ENCODE peak calls at places on chromosome 1, in nine cellular contexts. One of them, this sample, is unnamed.

GRCh38 chr1:226551299-226551698 is 2.7 kb downstream of the STUM start:
- DNase-seq in esophagus squamous epithelium: no peak
- DNase-seq in HCT116: no peak
- DNase-seq in MM.1S: no peak
- DNase-seq in mesenchymal stem cell: no peak
- DNase-seq in CD8-positive, alpha-beta T cell: no peak
- DNase-seq in fibroblast of lung: no peak
- DNase-seq in PC-9: no peak
- DNase-seq in left ventricle myocardium inferior: no peak
- DNase-seq in this sample: no peak

GRCh38 chr1:7278045-7278444 is 492.8 kb downstream of the CAMTA1 start:
- DNase-seq in esophagus squamous epithelium: no peak
- DNase-seq in HCT116: no peak
- DNase-seq in MM.1S: no peak
- DNase-seq in mesenchymal stem cell: no peak
- DNase-seq in CD8-positive, alpha-beta T cell: no peak
- DNase-seq in fibroblast of lung: no peak
- DNase-seq in PC-9: no peak
- DNase-seq in left ventricle myocardium inferior: no peak
- DNase-seq in this sample: no peak

GRCh38 chr1:209861242-209861641 is 33.5 kb downstream of the UTP25 start:
- DNase-seq in esophagus squamous epithelium: no peak
- DNase-seq in HCT116: no peak
- DNase-seq in MM.1S: no peak
- DNase-seq in mesenchymal stem cell: no peak
- DNase-seq in CD8-positive, alpha-beta T cell: no peak
- DNase-seq in fibroblast of lung: no peak
- DNase-seq in PC-9: no peak
- DNase-seq in left ventricle myocardium inferior: no peak
- DNase-seq in this sample: no peak

GRCh38 chr1:214698589-214698988 is 95.6 kb downstream of the CENPF start:
- DNase-seq in esophagus squamous epithelium: no peak
- DNase-seq in HCT116: no peak
- DNase-seq in MM.1S: no peak
- DNase-seq in mesenchymal stem cell: no peak
- DNase-seq in CD8-positive, alpha-beta T cell: no peak
- DNase-seq in fibroblast of lung: no peak
- DNase-seq in PC-9: no peak
- DNase-seq in left ventricle myocardium inferior: no peak
- DNase-seq in this sample: no peak

GRCh38 chr1:72066431-72066830 is 215.9 kb downstream of the NEGR1 start:
- DNase-seq in esophagus squamous epithelium: no peak
- DNase-seq in HCT116: no peak
- DNase-seq in MM.1S: no peak
- DNase-seq in mesenchymal stem cell: no peak
- DNase-seq in CD8-positive, alpha-beta T cell: no peak
- DNase-seq in fibroblast of lung: no peak
- DNase-seq in PC-9: no peak
- DNase-seq in left ventricle myocardium inferior: no peak
- DNase-seq in this sample: no peak

GRCh38 chr1:225447001-225447615 is 19.3 kb upstream of the LBR start:
- DNase-seq in esophagus squamous epithelium: no peak
- DNase-seq in HCT116: no peak
- DNase-seq in MM.1S: no peak
- DNase-seq in mesenchymal stem cell: no peak
- DNase-seq in CD8-positive, alpha-beta T cell: peak; percentile 23
- DNase-seq in fibroblast of lung: no peak
- DNase-seq in PC-9: no peak
- DNase-seq in left ventricle myocardium inferior: no peak
- DNase-seq in this sample: no peak

GRCh38 chr1:160924791-160925651 is 29.6 kb downstream of the ITLN2 start:
- DNase-seq in esophagus squamous epithelium: no peak
- DNase-seq in HCT116: no peak
- DNase-seq in MM.1S: no peak
- DNase-seq in mesenchymal stem cell: no peak
- DNase-seq in CD8-positive, alpha-beta T cell: no peak
- DNase-seq in fibroblast of lung: no peak
- DNase-seq in PC-9: no peak
- DNase-seq in left ventricle myocardium inferior: no peak
- DNase-seq in this sample: no peak

GRCh38 chr1:25810341-25811299 is 9.1 kb upstream of the MTFR1L start:
- DNase-seq in esophagus squamous epithelium: no peak
- DNase-seq in HCT116: no peak
- DNase-seq in MM.1S: peak; percentile 50
- DNase-seq in mesenchymal stem cell: peak; percentile 62
- DNase-seq in CD8-positive, alpha-beta T cell: peak; percentile 91
- DNase-seq in fibroblast of lung: no peak
- DNase-seq in PC-9: peak; percentile 71
- DNase-seq in left ventricle myocardium inferior: peak; percentile 73
- DNase-seq in this sample: peak; percentile 82

GRCh38 chr1:21963477-21964217 is 13.2 kb upstream of the CELA3B start:
- DNase-seq in esophagus squamous epithelium: no peak
- DNase-seq in HCT116: peak; percentile 47
- DNase-seq in MM.1S: peak; percentile 75
- DNase-seq in mesenchymal stem cell: peak; percentile 68
- DNase-seq in CD8-positive, alpha-beta T cell: peak; percentile 91
- DNase-seq in fibroblast of lung: peak; percentile 40
- DNase-seq in PC-9: peak; percentile 82
- DNase-seq in left ventricle myocardium inferior: peak; percentile 75
- DNase-seq in this sample: peak; percentile 79

GRCh38 chr1:46798820-46799219 is at the start of gene CYP4B1:
- DNase-seq in esophagus squamous epithelium: no peak
- DNase-seq in HCT116: no peak
- DNase-seq in MM.1S: no peak
- DNase-seq in mesenchymal stem cell: no peak
- DNase-seq in CD8-positive, alpha-beta T cell: no peak
- DNase-seq in fibroblast of lung: no peak
- DNase-seq in PC-9: peak; percentile 24
- DNase-seq in left ventricle myocardium inferior: peak; percentile 85
- DNase-seq in this sample: no peak

GRCh38 chr1:46587072-46587471 is 17.0 kb downstream of the MKNK1 start:
- DNase-seq in esophagus squamous epithelium: no peak
- DNase-seq in HCT116: no peak
- DNase-seq in MM.1S: no peak
- DNase-seq in mesenchymal stem cell: no peak
- DNase-seq in CD8-positive, alpha-beta T cell: no peak
- DNase-seq in fibroblast of lung: no peak
- DNase-seq in PC-9: no peak
- DNase-seq in left ventricle myocardium inferior: peak; percentile 62
- DNase-seq in this sample: no peak

GRCh38 chr1:21926814-21927530 is 10.1 kb downstream of the HSPG2 start:
- DNase-seq in esophagus squamous epithelium: no peak
- DNase-seq in HCT116: no peak
- DNase-seq in MM.1S: no peak
- DNase-seq in mesenchymal stem cell: no peak
- DNase-seq in CD8-positive, alpha-beta T cell: no peak
- DNase-seq in fibroblast of lung: peak; percentile 92
- DNase-seq in PC-9: no peak
- DNase-seq in left ventricle myocardium inferior: peak; percentile 79
- DNase-seq in this sample: no peak

GRCh38 chr1:210332719-210333398 is 4.2 kb downstream of the HHAT start:
- DNase-seq in esophagus squamous epithelium: no peak
- DNase-seq in HCT116: no peak
- DNase-seq in MM.1S: peak; percentile 99
- DNase-seq in mesenchymal stem cell: no peak
- DNase-seq in CD8-positive, alpha-beta T cell: peak; percentile 60
- DNase-seq in fibroblast of lung: peak; percentile 73
- DNase-seq in PC-9: no peak
- DNase-seq in left ventricle myocardium inferior: no peak
- DNase-seq in this sample: no peak

GRCh38 chr1:6053206-6053546 is 7.5 kb downstream of the KCNAB2 start:
- DNase-seq in esophagus squamous epithelium: no peak
- DNase-seq in HCT116: no peak
- DNase-seq in MM.1S: no peak
- DNase-seq in mesenchymal stem cell: no peak
- DNase-seq in CD8-positive, alpha-beta T cell: no peak
- DNase-seq in fibroblast of lung: no peak
- DNase-seq in PC-9: no peak
- DNase-seq in left ventricle myocardium inferior: no peak
- DNase-seq in this sample: no peak

GRCh38 chr1:67405473-67406245 is 24.5 kb downstream of the SERBP1 start:
- DNase-seq in esophagus squamous epithelium: no peak
- DNase-seq in HCT116: no peak
- DNase-seq in MM.1S: no peak
- DNase-seq in mesenchymal stem cell: no peak
- DNase-seq in CD8-positive, alpha-beta T cell: no peak
- DNase-seq in fibroblast of lung: no peak
- DNase-seq in PC-9: no peak
- DNase-seq in left ventricle myocardium inferior: no peak
- DNase-seq in this sample: no peak

GRCh38 chr1:16120411-16120810 is 35.5 kb downstream of the EPHA2 start:
- DNase-seq in esophagus squamous epithelium: no peak
- DNase-seq in HCT116: no peak
- DNase-seq in MM.1S: no peak
- DNase-seq in mesenchymal stem cell: peak; percentile 18
- DNase-seq in CD8-positive, alpha-beta T cell: no peak
- DNase-seq in fibroblast of lung: no peak
- DNase-seq in PC-9: no peak
- DNase-seq in left ventricle myocardium inferior: no peak
- DNase-seq in this sample: no peak

GRCh38 chr1:101330427-101331130 is 93.8 kb downstream of the S1PR1 start:
- DNase-seq in esophagus squamous epithelium: no peak
- DNase-seq in HCT116: no peak
- DNase-seq in MM.1S: no peak
- DNase-seq in mesenchymal stem cell: no peak
- DNase-seq in CD8-positive, alpha-beta T cell: no peak
- DNase-seq in fibroblast of lung: no peak
- DNase-seq in PC-9: no peak
- DNase-seq in left ventricle myocardium inferior: no peak
- DNase-seq in this sample: no peak

GRCh38 chr1:65260851-65261473 is 48.4 kb upstream of the DNAJC6 start:
- DNase-seq in esophagus squamous epithelium: no peak
- DNase-seq in HCT116: peak; percentile 59
- DNase-seq in MM.1S: peak; percentile 13
- DNase-seq in mesenchymal stem cell: peak; percentile 91
- DNase-seq in CD8-positive, alpha-beta T cell: no peak
- DNase-seq in fibroblast of lung: peak; percentile 63
- DNase-seq in PC-9: peak; percentile 28
- DNase-seq in left ventricle myocardium inferior: no peak
- DNase-seq in this sample: no peak

GRCh38 chr1:27525296-27526271 is 35.6 kb upstream of the WASF2 start:
- DNase-seq in esophagus squamous epithelium: no peak
- DNase-seq in HCT116: no peak
- DNase-seq in MM.1S: no peak
- DNase-seq in mesenchymal stem cell: peak; percentile 91
- DNase-seq in CD8-positive, alpha-beta T cell: peak; percentile 74
- DNase-seq in fibroblast of lung: no peak
- DNase-seq in PC-9: peak; percentile 38
- DNase-seq in left ventricle myocardium inferior: peak; percentile 89
- DNase-seq in this sample: peak; percentile 91

GRCh38 chr1:27522148-27522859 is 32.3 kb upstream of the WASF2 start:
- DNase-seq in esophagus squamous epithelium: no peak
- DNase-seq in HCT116: no peak
- DNase-seq in MM.1S: no peak
- DNase-seq in mesenchymal stem cell: no peak
- DNase-seq in CD8-positive, alpha-beta T cell: peak; percentile 81
- DNase-seq in fibroblast of lung: peak; percentile 55
- DNase-seq in PC-9: no peak
- DNase-seq in left ventricle myocardium inferior: no peak
- DNase-seq in this sample: no peak

GRCh38 chr1:27522860-27523665 is 33.1 kb upstream of the WASF2 start:
- DNase-seq in esophagus squamous epithelium: no peak
- DNase-seq in HCT116: no peak
- DNase-seq in MM.1S: no peak
- DNase-seq in mesenchymal stem cell: peak; percentile 66
- DNase-seq in CD8-positive, alpha-beta T cell: peak; percentile 77
- DNase-seq in fibroblast of lung: no peak
- DNase-seq in PC-9: no peak
- DNase-seq in left ventricle myocardium inferior: peak; percentile 59
- DNase-seq in this sample: peak; percentile 80

GRCh38 chr1:27521336-27522147 is 31.6 kb upstream of the WASF2 start:
- DNase-seq in esophagus squamous epithelium: no peak
- DNase-seq in HCT116: no peak
- DNase-seq in MM.1S: no peak
- DNase-seq in mesenchymal stem cell: no peak
- DNase-seq in CD8-positive, alpha-beta T cell: peak; percentile 82
- DNase-seq in fibroblast of lung: no peak
- DNase-seq in PC-9: no peak
- DNase-seq in left ventricle myocardium inferior: peak; percentile 63
- DNase-seq in this sample: no peak

GRCh38 chr1:27523666-27524020 is 33.7 kb upstream of the WASF2 start:
- DNase-seq in esophagus squamous epithelium: no peak
- DNase-seq in HCT116: no peak
- DNase-seq in MM.1S: no peak
- DNase-seq in mesenchymal stem cell: no peak
- DNase-seq in CD8-positive, alpha-beta T cell: no peak
- DNase-seq in fibroblast of lung: no peak
- DNase-seq in PC-9: no peak
- DNase-seq in left ventricle myocardium inferior: no peak
- DNase-seq in this sample: no peak
- H3K4me1 ChIP-seq in esophagus squamous epithelium: peaks cover 93% of the 10 kb centered on the region
- H3K4me1 ChIP-seq in HCT116: peaks cover 70% of the 10 kb centered on the region
- H3K4me1 ChIP-seq in MM.1S: peaks cover 8% of the 10 kb centered on the region
- H3K4me1 ChIP-seq in mesenchymal stem cell: peaks cover 75% of the 10 kb centered on the region
- H3K4me1 ChIP-seq in CD8-positive, alpha-beta T cell: peaks cover 72% of the 10 kb centered on the region
- H3K4me1 ChIP-seq in fibroblast of lung: peaks cover 68% of the 10 kb centered on the region
- H3K4me1 ChIP-seq in PC-9: peaks cover 3% of the 10 kb centered on the region
- H3K4me1 ChIP-seq in left ventricle myocardium inferior: peaks cover 98% of the 10 kb centered on the region
- H3K4me1 ChIP-seq in this sample: peaks cover 75% of the 10 kb centered on the region

GRCh38 chr1:29201595-29202051 is 19.9 kb upstream of the SRSF4 start:
- DNase-seq in esophagus squamous epithelium: no peak
- DNase-seq in HCT116: no peak
- DNase-seq in MM.1S: no peak
- DNase-seq in mesenchymal stem cell: no peak
- DNase-seq in CD8-positive, alpha-beta T cell: no peak
- DNase-seq in fibroblast of lung: no peak
- DNase-seq in PC-9: no peak
- DNase-seq in left ventricle myocardium inferior: no peak
- DNase-seq in this sample: no peak
- H3K27ac ChIP-seq in esophagus squamous epithelium: peak overlapping the region; percentile 89
- H3K27ac ChIP-seq in HCT116: peak overlapping the region; percentile 23
- H3K27ac ChIP-seq in MM.1S: no peak overlapping the region
- H3K27ac ChIP-seq in mesenchymal stem cell: no peak overlapping the region
- H3K27ac ChIP-seq in CD8-positive, alpha-beta T cell: no peak overlapping the region
- H3K27ac ChIP-seq in fibroblast of lung: peak overlapping the region; percentile 91
- H3K27ac ChIP-seq in PC-9: no peak overlapping the region
- H3K27ac ChIP-seq in left ventricle myocardium inferior: peak overlapping the region; percentile 83
- H3K27ac ChIP-seq in this sample: peak overlapping the region; percentile 83

GRCh38 chr1:38578444-38578951 is 281.1 kb downstream of the RRAGC start:
- DNase-seq in esophagus squamous epithelium: no peak
- DNase-seq in HCT116: no peak
- DNase-seq in MM.1S: no peak
- DNase-seq in mesenchymal stem cell: no peak
- DNase-seq in CD8-positive, alpha-beta T cell: peak; percentile 49
- DNase-seq in fibroblast of lung: peak; percentile 16
- DNase-seq in PC-9: no peak
- DNase-seq in left ventricle myocardium inferior: no peak
- DNase-seq in this sample: no peak
- H3K4me3 ChIP-seq in esophagus squamous epithelium: peak overlapping the region; percentile 36
- H3K4me3 ChIP-seq in HCT116: no peak overlapping the region
- H3K4me3 ChIP-seq in MM.1S: no peak overlapping the region
- H3K4me3 ChIP-seq in mesenchymal stem cell: no peak overlapping the region
- H3K4me3 ChIP-seq in CD8-positive, alpha-beta T cell: no peak overlapping the region
- H3K4me3 ChIP-seq in fibroblast of lung: no peak overlapping the region
- H3K4me3 ChIP-seq in PC-9: no peak overlapping the region
- H3K4me3 ChIP-seq in left ventricle myocardium inferior: peak overlapping the region; percentile 41
- H3K4me3 ChIP-seq in this sample: no peak overlapping the region

DNA sequence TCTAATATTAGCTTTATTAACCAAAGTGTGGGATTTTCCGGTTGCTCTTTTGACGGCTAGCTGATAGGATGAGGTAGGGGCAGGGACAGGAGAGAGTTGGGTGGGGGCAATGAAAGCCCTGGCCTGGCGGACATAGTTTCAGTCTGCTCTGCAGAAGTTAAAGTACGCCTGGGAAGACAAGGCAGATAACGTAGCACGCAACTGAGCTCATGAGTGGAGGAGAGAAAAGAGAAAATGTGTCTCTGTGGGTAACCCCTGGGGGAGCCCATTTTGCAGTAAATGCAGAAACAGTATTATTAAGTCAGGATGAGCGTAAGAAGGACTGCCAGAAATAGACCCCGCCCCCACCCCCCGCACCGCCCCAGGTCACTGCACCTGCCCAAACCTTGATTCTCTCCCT is 51.7 kb upstream of the TARBP1 start:
- DNase-seq in esophagus squamous epithelium: no peak
- DNase-seq in HCT116: no peak
- DNase-seq in MM.1S: no peak
- DNase-seq in mesenchymal stem cell: no peak
- DNase-seq in CD8-positive, alpha-beta T cell: no peak
- DNase-seq in fibroblast of lung: no peak
- DNase-seq in PC-9: no peak
- DNase-seq in left ventricle myocardium inferior: no peak
- DNase-seq in this sample: no peak
- H3K4me1 ChIP-seq in esophagus squamous epithelium: peaks cover 65% of the 10 kb centered on the region
- H3K4me1 ChIP-seq in HCT116: no peaks in the 10 kb centered on the region
- H3K4me1 ChIP-seq in MM.1S: no peaks in the 10 kb centered on the region
- H3K4me1 ChIP-seq in mesenchymal stem cell: peaks cover 9% of the 10 kb centered on the region
- H3K4me1 ChIP-seq in CD8-positive, alpha-beta T cell: no peaks in the 10 kb centered on the region
- H3K4me1 ChIP-seq in fibroblast of lung: peaks cover 34% of the 10 kb centered on the region
- H3K4me1 ChIP-seq in PC-9: peaks cover 53% of the 10 kb centered on the region
- H3K4me1 ChIP-seq in left ventricle myocardium inferior: peaks cover 86% of the 10 kb centered on the region
- H3K4me1 ChIP-seq in this sample: peaks cover 4% of the 10 kb centered on the region